ENCODE peak calls at places on chromosomes 1 and 21, in four cellular contexts. F is cardiac muscle cell, R is ovary, X is mammary epithelial cell. S is an unnamed sample.
A peak's percentile ranks its signal among the peaks of the same experiment; 100 is the strongest.

GRCh38 chr1:235093013-235093618 is 35.5 kb downstream of the TOMM20 start:
- DNase-seq in F (peak; percentile 82), R (no peak), X (no peak), S (peak; percentile 69)

GRCh38 chr1:228259368-228259894 is 51.6 kb downstream of the OBSCN start:
- DNase-seq in F (no peak), R (no peak), X (no peak), S (no peak)

GRCh38 chr1:7705908-7706216 is 65.2 kb upstream of the VAMP3 start:
- DNase-seq in F (no peak), R (no peak), X (peak; percentile 8), S (no peak)

GRCh38 chr1:153697191-153697872 is 18.8 kb downstream of the NPR1 start:
- DNase-seq in F (peak; percentile 97), R (peak; percentile 87), X (no peak), S (no peak)

GRCh38 chr1:61322769-61323168 is 240.4 kb downstream of the NFIA start:
- DNase-seq in F (no peak), R (no peak), X (peak; percentile 77), S (no peak)

GRCh38 chr1:152107984-152108898 is 7.0 kb downstream of the TCHH start:
- DNase-seq in F (peak; percentile 80), R (no peak), X (no peak), S (no peak)

GRCh38 chr1:163090321-163090945 is 21.3 kb downstream of the RGS4 start:
- DNase-seq in F (peak; percentile 49), R (no peak), X (peak; percentile 57), S (no peak)

GRCh38 chr1:229624521-229624905 is 1.4 kb downstream of the TAF5L start:
- DNase-seq in F (no peak), R (no peak), X (no peak), S (no peak)

GRCh38 chr1:19450811-19451564 is 34.4 kb downstream of the CAPZB start:
- DNase-seq in F (peak; percentile 93), R (peak; percentile 68), X (peak; percentile 90), S (no peak)

GRCh38 chr1:86965012-86965826 is 50.8 kb downstream of the HS2ST1 start:
- DNase-seq in F (peak; percentile 71), R (peak; percentile 29), X (peak; percentile 11), S (no peak)

GRCh38 chr21:42222821-42223390 is 4.0 kb downstream of the ABCG1 start:
- DNase-seq in F (no peak), R (no peak), X (no peak), S (no peak)

GRCh38 chr21:42219606-42220137 is 732 bp downstream of the ABCG1 start:
- DNase-seq in F (peak; percentile 17), R (no peak), X (no peak), S (no peak)

GRCh38 chr21:42222386-42222785 is 3.4 kb downstream of the ABCG1 start:
- DNase-seq in F (no peak), R (no peak), X (no peak), S (no peak)

GRCh38 chr21:42220138-42220701 is 1.3 kb downstream of the ABCG1 start:
- DNase-seq in F (peak; percentile 72), R (peak; percentile 29), X (peak; percentile 77), S (peak; percentile 79)

DNA sequence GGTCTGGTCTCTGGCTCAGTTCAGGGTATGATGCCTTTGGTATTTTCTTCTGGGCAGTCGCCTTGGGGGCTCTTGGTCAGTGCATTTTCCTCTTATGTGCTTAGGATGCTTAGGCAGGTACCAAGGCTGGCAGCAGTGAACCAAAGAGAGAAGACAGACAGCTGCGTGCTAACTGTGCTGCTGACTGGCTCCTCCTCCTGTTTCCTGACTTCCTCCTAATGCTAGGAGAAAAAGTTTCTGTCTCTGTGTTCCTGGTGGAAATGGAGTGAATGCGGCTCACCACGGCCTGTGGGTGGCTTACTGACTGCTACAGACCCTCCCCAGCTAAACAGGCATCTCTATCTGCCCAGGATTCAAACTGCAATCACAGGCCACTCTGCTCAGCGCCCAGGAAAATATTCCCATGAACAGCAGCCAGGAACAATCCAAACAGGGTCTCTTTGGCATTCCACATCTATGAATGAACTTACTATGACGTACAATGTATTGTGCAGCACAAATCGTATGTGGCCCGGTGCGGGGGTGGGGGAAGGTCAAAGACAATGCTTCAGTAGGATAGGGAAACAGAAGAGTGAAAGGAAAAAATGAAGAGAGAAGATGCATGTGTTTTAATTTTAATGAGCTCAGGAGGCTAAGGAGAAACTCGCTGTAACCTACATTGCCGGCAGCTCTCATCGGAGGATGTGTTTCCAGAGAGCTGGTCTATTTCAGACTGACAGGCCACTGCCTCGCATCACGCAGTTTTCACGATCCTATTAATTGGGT is 2.8 kb downstream of the ABCG1 start:
- DNase-seq in F (peak; percentile 87), R (no peak), X (peak; percentile 23), S (no peak)
- H3K27ac ChIP-seq in F (no peak overlapping the region), R (no peak overlapping the region), X (peak overlapping the region; percentile 48), S (no peak overlapping the region)

GRCh38 chr1:223421025-223421424 is 27.8 kb downstream of the CCDC185 start:
- DNase-seq in F (no peak), R (no peak), X (no peak), S (no peak)
- TF ChIP-seq CTCF in F (no peak), R (no peak), X (no peak), S (no peak)

GRCh38 chr1:167629681-167630567 is at the start of gene RCSD1:
- DNase-seq in F (no peak), R (no peak), X (peak; percentile 24), S (no peak)

GRCh38 chr1:167630568-167631385 is 745 bp downstream of the RCSD1 start:
- DNase-seq in F (no peak), R (no peak), X (no peak), S (no peak)

GRCh38 chr1:167633258-167633944 is 3.4 kb downstream of the RCSD1 start:
- DNase-seq in F (no peak), R (no peak), X (no peak), S (no peak)

GRCh38 chr1:167631386-167631941 is 1.4 kb downstream of the RCSD1 start:
- DNase-seq in F (no peak), R (no peak), X (no peak), S (no peak)

DNA sequence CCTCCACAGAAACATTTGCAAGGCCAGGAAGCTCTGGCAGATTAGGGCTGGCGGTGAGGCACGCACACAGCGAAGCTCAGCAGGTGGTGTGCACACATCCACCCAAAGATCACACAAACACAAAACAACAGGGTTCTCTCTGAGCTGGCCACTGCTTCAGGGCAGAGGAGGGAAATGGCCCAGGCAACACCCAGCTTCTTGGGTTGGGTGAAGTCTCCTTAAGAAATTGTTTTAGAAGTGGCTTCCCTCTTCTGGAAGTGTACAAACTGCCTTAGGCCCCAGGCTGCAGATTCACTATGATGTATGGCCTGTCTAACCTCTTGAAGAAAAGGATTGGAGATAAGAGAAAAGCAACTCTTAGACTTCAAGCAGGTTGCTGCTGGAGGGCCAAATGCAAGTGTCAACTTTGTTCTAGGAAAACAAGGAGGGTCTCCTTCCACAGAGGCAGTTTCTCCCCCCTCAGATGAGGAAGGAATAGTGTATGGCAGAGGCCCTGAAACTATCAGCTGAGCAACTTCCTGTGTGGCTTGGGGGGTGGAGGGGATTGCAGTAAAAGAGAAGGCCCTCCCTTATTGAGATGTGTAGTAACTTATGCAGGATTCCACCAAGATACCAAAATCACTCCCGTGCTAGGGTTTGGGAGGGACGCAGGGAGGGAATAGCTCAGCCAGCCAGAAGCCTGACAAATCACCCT is 2.1 kb downstream of the RCSD1 start:
- DNase-seq in F (peak; percentile 66), R (no peak), X (no peak), S (no peak)
- H3K27ac ChIP-seq in F (peak overlapping the region; percentile 99), R (no peak overlapping the region), X (no peak overlapping the region), S (peak overlapping the region; percentile 87)

DNA sequence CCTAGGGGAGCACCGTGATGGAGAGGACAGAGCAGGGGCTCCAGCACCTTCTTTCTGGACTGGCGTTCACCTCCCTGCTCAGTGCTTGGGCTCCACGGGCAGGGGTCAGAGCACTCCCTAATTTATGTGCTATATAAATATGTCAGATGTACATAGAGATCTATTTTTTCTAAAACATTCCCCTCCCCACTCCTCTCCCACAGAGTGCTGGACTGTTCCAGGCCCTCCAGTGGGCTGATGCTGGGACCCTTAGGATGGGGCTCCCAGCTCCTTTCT is 5.2 kb downstream of the ELF3 start:
- DNase-seq in F (no peak), R (no peak), X (no peak), S (no peak)
- TF ChIP-seq CTCF in F (no peak), R (no peak), X (no peak), S (no peak)

S was measured in dorsolateral prefrontal cortex.